ENCODE peak calls at places on chromosomes 13 and 19, in six cellular contexts. X is GM10248, P is Calu3, K is pancreas, Z is thoracic aorta, W is smooth muscle cell of the brain vasculature. Q is an unnamed sample.

GRCh38 chr13:38624822-38625221 is 62.1 kb upstream of the FREM2 start:
- DNase-seq in X (no peak), P (no peak), K (no peak), Z (no peak), W (no peak), Q (no peak)

GRCh38 chr19:38653028-38653571 is 5.7 kb downstream of the ACTN4 start:
- DNase-seq in X (no peak), P (peak), K (peak), Z (no peak), W (no peak), Q (peak)

GRCh38 chr13:72290962-72291681 is 424.1 kb upstream of the DACH1 start:
- DNase-seq in X (no peak), P (peak), K (no peak), Z (no peak), W (no peak), Q (no peak)

GRCh38 chr13:67390462-67391093 is 160.4 kb upstream of the PCDH9 start:
- DNase-seq in X (no peak), P (no peak), K (no peak), Z (no peak), W (peak), Q (no peak)

GRCh38 chr19:49978324-49978723 is 17.4 kb upstream of the SIGLEC11 start:
- DNase-seq in X (no peak), P (no peak), K (no peak), Z (no peak), W (no peak), Q (no peak)

GRCh38 chr13:114285166-114285808 is 3.9 kb downstream of the UPF3A start:
- DNase-seq in X (no peak), P (no peak), K (no peak), Z (no peak), W (no peak), Q (no peak)

GRCh38 chr19:20278342-20278741 is 111.3 kb downstream of the ZNF486 start:
- DNase-seq in X (peak), P (peak), K (no peak), Z (no peak), W (no peak), Q (no peak)

GRCh38 chr13:48493076-48493765 is 39.7 kb downstream of the RCBTB2 start:
- DNase-seq in X (no peak), P (no peak), K (no peak), Z (no peak), W (no peak), Q (no peak)

GRCh38 chr13:29493796-29494195 is 101.7 kb downstream of the SLC7A1 start:
- DNase-seq in X (no peak), P (no peak), K (no peak), Z (no peak), W (no peak), Q (no peak)

GRCh38 chr13:114166381-114167131 is 12.5 kb upstream of the CFAP97D2 start:
- DNase-seq in X (no peak), P (no peak), K (no peak), Z (no peak), W (no peak), Q (no peak)

GRCh38 chr13:31009166-31009565 is 76.7 kb downstream of the TEX26 start:
- DNase-seq in X (no peak), P (no peak), K (no peak), Z (no peak), W (no peak), Q (no peak)